ENCODE peak calls at places on chromosomes 5 and 9, in ten cellular contexts. H is MM.1S; S is foreskin fibroblast; R is neural crest cell; T is BJ; G is dorsolateral prefrontal cortex; E is sigmoid colon; F is WTC11; U is nephron progenitor cell; A is CD8-positive, alpha-beta T cell. W is an unnamed sample.

GRCh38 chr9:89678394-89679005 is 73.7 kb downstream of the GADD45G start:
- DNase-seq in F (no peak), T (no peak), E (no peak), R (no peak), G (no peak), S (no peak), H (no peak), A (no peak), U (no peak), W (no peak)

GRCh38 chr9:8860925-8861324 is 1061.3 kb upstream of the DMAC1 start:
- DNase-seq in U (no peak), F (no peak), H (no peak), T (no peak), R (no peak), A (no peak), G (no peak), E (no peak), S (no peak), W (no peak)

GRCh38 chr5:14144586-14145355 is 1.6 kb downstream of the TRIO start:
- DNase-seq in U (peak; percentile 72), G (peak; percentile 40), H (peak; percentile 87), A (peak; percentile 27), F (peak; percentile 60), R (peak; percentile 35), T (no peak), S (peak; percentile 66), E (peak; percentile 84), W (peak; percentile 79)

GRCh38 chr5:21802869-21803490 is 1050.2 kb downstream of the CDH12 start:
- DNase-seq in G (no peak), U (no peak), S (no peak), H (peak; percentile 41), A (no peak), E (no peak), F (no peak), T (no peak), R (no peak), W (no peak)

GRCh38 chr5:150616024-150616470 is 24.4 kb upstream of the SYNPO start:
- DNase-seq in R (no peak), T (no peak), U (no peak), E (no peak), F (no peak), H (no peak), S (no peak), G (no peak), A (no peak), W (no peak)

GRCh38 chr5:174520420-174521396 is 203.7 kb upstream of the MSX2 start:
- DNase-seq in F (peak; percentile 57), G (peak; percentile 30), A (no peak), R (peak; percentile 20), H (no peak), U (peak; percentile 56), T (no peak), E (no peak), S (no peak), W (no peak)

GRCh38 chr9:116574027-116574679 is 113.0 kb upstream of the TRIM32 start:
- DNase-seq in A (no peak), S (no peak), F (no peak), U (no peak), T (no peak), H (no peak), E (no peak), G (no peak), R (no peak), W (no peak)

GRCh38 chr9:115209601-115210306 is 91.8 kb upstream of the TNC start:
- DNase-seq in G (no peak), H (no peak), R (no peak), F (no peak), S (no peak), A (no peak), T (no peak), U (no peak), E (no peak), W (no peak)

GRCh38 chr9:129584136-129584535 is 36.8 kb downstream of the C9orf50 start:
- DNase-seq in A (peak; percentile 63), G (peak; percentile 44), T (no peak), U (peak; percentile 53), S (peak; percentile 69), H (peak; percentile 69), E (peak; percentile 85), F (peak; percentile 69), R (peak; percentile 57), W (no peak)

GRCh38 chr5:177111720-177112394 is 21.7 kb upstream of the NSD1 start:
- DNase-seq in U (peak; percentile 85), T (no peak), S (no peak), R (peak; percentile 83), F (peak; percentile 94), A (peak; percentile 63), H (peak; percentile 42), E (no peak), G (peak; percentile 44), W (peak; percentile 85)

DNA sequence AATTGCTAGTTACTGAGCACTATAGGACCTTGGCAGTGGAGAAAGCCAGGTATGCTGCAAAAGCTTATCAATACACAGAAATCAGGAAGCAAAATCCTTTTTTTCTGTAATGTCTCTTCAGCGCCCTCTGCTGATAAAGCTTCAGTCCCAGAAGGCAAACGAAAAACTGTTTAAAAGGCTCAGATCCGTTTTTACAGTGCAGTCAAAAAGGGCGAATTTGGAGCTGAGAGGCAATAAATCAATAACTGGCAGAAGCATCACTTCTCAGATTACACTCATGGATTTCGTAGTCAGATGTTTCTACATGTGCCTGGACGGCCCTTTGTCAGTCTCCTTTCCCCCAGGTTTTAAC is 1.1 kb upstream of the MAN2A1 start:
- DNase-seq in G (no peak), A (no peak), U (no peak), T (no peak), S (no peak), F (no peak), E (no peak), H (peak; percentile 74), R (no peak), W (no peak)
- TF ChIP-seq CTCF in G (peak; percentile 61), A (peak; percentile 55), U (peak; percentile 23), T (peak; percentile 31), S (peak; percentile 19), F (peak; percentile 43), E (peak; percentile 24), H (peak; percentile 88), R (peak; percentile 72), W (peak; percentile 76)

GRCh38 chr5:132677191-132677590 is 3.4 kb downstream of the IL4 start:
- DNase-seq in F (peak; percentile 36), R (no peak), E (no peak), U (no peak), S (peak; percentile 88), T (peak; percentile 76), G (no peak), A (no peak), H (no peak), W (peak; percentile 27)
- TF ChIP-seq CTCF in F (no peak), R (no peak), E (no peak), U (no peak), S (peak; percentile 29), T (peak; percentile 59), G (no peak), A (no peak), H (no peak), W (no peak)

DNA sequence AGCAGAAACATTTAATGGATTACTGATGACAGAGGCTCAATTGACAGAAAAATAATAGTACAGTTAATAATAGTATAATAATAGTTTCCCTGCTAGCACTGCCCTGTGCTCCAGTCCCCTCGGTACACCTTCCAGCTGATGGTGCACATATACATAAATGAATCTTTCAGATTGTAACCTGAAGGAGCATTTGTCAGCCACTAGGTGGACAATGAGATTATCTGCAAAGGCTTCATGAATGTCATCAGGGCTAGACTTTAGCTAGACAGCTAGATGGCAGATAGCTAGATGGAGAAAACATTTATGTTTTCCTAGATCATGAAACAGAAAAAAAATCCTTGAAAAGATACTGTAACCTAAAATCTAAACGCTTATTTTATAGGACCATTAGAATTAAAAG is 304.4 kb upstream of the SMC2 start:
- DNase-seq in H (peak; percentile 69), A (no peak), T (no peak), S (no peak), F (no peak), G (no peak), R (no peak), E (no peak), U (no peak), W (no peak)
- TF ChIP-seq CTCF in H (peak; percentile 68), A (no peak), T (no peak), S (peak; percentile 39), F (no peak), G (no peak), R (peak; percentile 54), E (no peak), U (peak; percentile 27), W (peak; percentile 56)

GRCh38 chr5:77280036-77280435 is 69.6 kb downstream of the PDE8B start:
- DNase-seq in H (no peak), E (no peak), F (no peak), R (no peak), G (no peak), U (no peak), T (no peak), A (no peak), S (no peak), W (no peak)
- TF ChIP-seq CTCF in H (no peak), E (no peak), F (no peak), R (no peak), G (no peak), U (no peak), T (no peak), A (no peak), S (no peak), W (no peak)

DNA sequence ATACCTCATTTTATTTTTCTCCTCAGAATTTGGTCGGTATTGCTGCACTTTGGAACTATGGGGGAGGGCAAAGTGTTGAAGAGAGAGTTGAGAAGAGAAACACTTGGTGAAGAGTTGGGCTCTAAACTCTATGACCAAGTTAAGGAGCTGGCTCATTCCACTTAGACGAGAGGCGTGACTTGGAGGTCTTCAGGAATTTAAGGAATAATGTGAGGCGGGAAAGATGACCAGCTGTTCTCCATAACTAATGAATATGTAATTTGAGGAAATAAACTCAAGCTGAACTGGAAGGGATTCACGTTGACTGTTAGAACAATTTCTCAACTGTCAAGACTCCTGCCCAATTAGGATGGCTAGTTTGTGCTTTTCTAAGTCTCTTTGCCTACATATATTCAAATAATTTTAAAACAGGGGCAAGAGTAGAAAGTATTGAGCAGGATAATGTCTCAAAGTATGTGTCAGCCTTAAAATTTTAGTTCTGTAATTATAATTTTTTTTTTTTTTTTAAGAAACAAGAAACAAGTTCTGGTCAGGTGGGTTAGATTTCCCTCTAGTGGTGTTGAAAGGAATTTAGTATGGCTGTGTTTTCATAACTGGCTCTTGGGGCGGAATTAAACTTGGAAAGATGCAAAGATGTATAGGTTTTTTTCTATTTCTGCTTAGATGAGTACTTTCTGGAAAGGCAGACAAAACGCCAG is 33.4 kb downstream of the TMEM252 start:
- DNase-seq in R (no peak), H (no peak), U (no peak), T (no peak), A (no peak), E (no peak), S (no peak), G (no peak), F (no peak), W (no peak)
- TF ChIP-seq CTCF in R (peak; percentile 78), H (peak; percentile 48), U (peak; percentile 79), T (peak; percentile 64), A (no peak), E (peak; percentile 75), S (peak; percentile 52), G (peak; percentile 76), F (peak; percentile 45), W (peak; percentile 79)

W was measured in type B pancreatic cell.